ENCODE peak calls at places on chromosome 21, in four cellular contexts. S is stimulated activated CD8-positive, alpha-beta memory T cell treated with anti-CD3 and anti-CD28 coated beads, Interleukin-15, amount 100 ng/mL, for 1 hour; X is NCI-H1105; L is activated T-helper 1 cell treated with anti-CD3 and anti-CD28 coated beads, Interleukin-2, amount 50 U/mL, for 16 hours. B is an unnamed sample.

GRCh38 chr21:17371470-17371869 is 141.4 kb upstream of the CXADR start:
- DNase-seq in S (no peak), X (no peak), L (no peak), B (no peak)

GRCh38 chr21:15772654-15773053 is 42.9 kb downstream of the USP25 start:
- DNase-seq in X (no peak), S (no peak), L (no peak), B (no peak)

GRCh38 chr21:35048183-35048601 is 910 bp downstream of the RUNX1 start:
- DNase-seq in S (no peak), X (no peak), L (peak), B (no peak)

GRCh38 chr21:45290948-45291612 is 3.4 kb upstream of the POFUT2 start:
- DNase-seq in X (no peak), L (no peak), S (no peak), B (peak)

GRCh38 chr21:32392880-32393676 is at the start of gene URB1:
- DNase-seq in L (peak), S (peak), X (peak), B (peak)

GRCh38 chr21:28538987-28539622 is 453.6 kb downstream of the LTN1 start:
- DNase-seq in S (no peak), L (no peak), X (no peak), B (no peak)

GRCh38 chr21:26082549-26082948 is 88.0 kb downstream of the APP start:
- DNase-seq in S (no peak), L (no peak), X (no peak), B (no peak)

GRCh38 chr21:40173833-40174232 is 306.6 kb downstream of the PCP4 start:
- DNase-seq in L (no peak), X (no peak), S (no peak), B (no peak)

GRCh38 chr21:17732306-17732705 is 86.8 kb downstream of the C21orf91 start:
- DNase-seq in L (no peak), S (no peak), X (peak), B (no peak)

GRCh38 chr21:33640697-33641338 is 723 bp downstream of the CRYZL1 start:
- DNase-seq in S (no peak), X (peak), L (no peak), B (no peak)

GRCh38 chr21:46131721-46132651 is 23.4 kb downstream of the FTCD start:
- DNase-seq in L (no peak), S (no peak), X (no peak), B (no peak)

GRCh38 chr21:17451364-17451869 is 61.4 kb upstream of the CXADR start:
- DNase-seq in L (no peak), S (no peak), X (no peak), B (no peak)

GRCh38 chr21:45555557-45556301 is 13.5 kb upstream of the SLC19A1 start:
- DNase-seq in L (peak), X (peak), S (no peak), B (peak)

GRCh38 chr21:31548688-31549087 is 110.8 kb upstream of the SOD1 start:
- DNase-seq in X (no peak), S (no peak), L (no peak), B (no peak)

GRCh38 chr21:36459098-36459497 is 20.8 kb downstream of the CLDN14 start:
- DNase-seq in L (no peak), X (no peak), S (no peak), B (no peak)

GRCh38 chr21:28099296-28099695 is 893.4 kb downstream of the LTN1 start:
- DNase-seq in S (no peak), L (no peak), X (no peak), B (no peak)

GRCh38 chr21:36183144-36183795 is 26.6 kb downstream of the DOP1B start:
- DNase-seq in X (no peak), S (no peak), L (no peak), B (no peak)

GRCh38 chr21:25329227-25329626 is 278.1 kb downstream of the MRPL39 start:
- DNase-seq in L (no peak), S (no peak), X (no peak), B (no peak)

GRCh38 chr21:38170283-38170682 is 86.5 kb upstream of the KCNJ15 start:
- DNase-seq in L (no peak), X (no peak), S (no peak), B (no peak)

GRCh38 chr21:16460936-16461335 is 731.2 kb downstream of the USP25 start:
- DNase-seq in X (no peak), L (no peak), S (no peak), B (no peak)

GRCh38 chr21:23542097-23542496 is 2065.2 kb downstream of the MRPL39 start:
- DNase-seq in S (no peak), L (no peak), X (no peak), B (no peak)

GRCh38 chr21:42375966-42376337 is 9.6 kb upstream of the TFF1 start:
- DNase-seq in X (no peak), L (no peak), S (no peak), B (no peak)

GRCh38 chr21:45157932-45158331 is 83.6 kb downstream of the ADARB1 start:
- DNase-seq in L (no peak), S (no peak), X (no peak), B (no peak)

GRCh38 chr21:14285147-14285546 is 69.2 kb downstream of the RBM11 start:
- DNase-seq in X (no peak), S (no peak), L (no peak), B (no peak)

GRCh38 chr21:16644690-16645089 is 868.2 kb upstream of the CXADR start:
- DNase-seq in L (no peak), X (no peak), S (no peak), B (no peak)

GRCh38 chr21:26966360-26966977 is 419 bp downstream of the ADAMTS5 start:
- DNase-seq in X (no peak), L (no peak), S (no peak), B (no peak)

GRCh38 chr21:20971296-20971921 is 26.8 kb upstream of the NCAM2 start:
- DNase-seq in S (no peak), L (no peak), X (peak), B (no peak)

GRCh38 chr21:43810505-43811261 is 21.3 kb downstream of the RRP1 start:
- DNase-seq in X (peak), L (peak), S (peak), B (peak)

GRCh38 chr21:44425307-44425894 is 29.9 kb upstream of the LRRC3 start:
- DNase-seq in S (no peak), L (no peak), X (no peak), B (no peak)

GRCh38 chr21:44556879-44557278 is 1.7 kb downstream of the KRTAP10-3 start:
- DNase-seq in X (peak), L (no peak), S (no peak), B (no peak)

GRCh38 chr21:15004721-15005370 is 60.0 kb downstream of the NRIP1 start:
- DNase-seq in L (no peak), X (no peak), S (no peak), B (no peak)

GRCh38 chr21:45950740-45951515 is 30.6 kb upstream of the COL6A1 start:
- DNase-seq in X (peak), S (no peak), L (no peak), B (no peak)

GRCh38 chr21:43574741-43575465 is 84.4 kb downstream of the HSF2BP start:
- DNase-seq in L (no peak), S (no peak), X (no peak), B (no peak)

GRCh38 chr21:44434936-44435635 is 20.2 kb upstream of the LRRC3 start:
- DNase-seq in L (no peak), S (no peak), X (no peak), B (no peak)